ENCODE peak calls at places on chromosomes 2 and 18, in ten cellular contexts. A, H, U, E, C, R, Y, W, Z and F are unnamed samples.

GRCh38 chr2:37080674-37081073 is 3.5 kb downstream of the HEATR5B start:
- DNase-seq in A (no peak), H (no peak), U (no peak), E (no peak), C (no peak), R (no peak), Y (no peak), W (no peak), Z (no peak), F (no peak)

GRCh38 chr2:70420005-70420580 is 118.2 kb upstream of the FAM136A start:
- DNase-seq in A (no peak), H (no peak), U (no peak), E (peak), C (no peak), R (no peak), Y (no peak), W (no peak), Z (peak), F (no peak)

GRCh38 chr2:172985139-172985874 is 90.3 kb upstream of the MAP3K20 start:
- DNase-seq in A (peak), H (no peak), U (no peak), E (no peak), C (peak), R (no peak), Y (peak), W (no peak), Z (no peak), F (no peak)

GRCh38 chr2:43340945-43341356 is 114.5 kb upstream of the ZFP36L2 start:
- DNase-seq in A (no peak), H (peak), U (no peak), E (no peak), C (no peak), R (no peak), Y (peak), W (peak), Z (no peak), F (no peak)

GRCh38 chr18:9449580-9449979 is 25.7 kb upstream of the RALBP1 start:
- DNase-seq in A (no peak), H (no peak), U (no peak), E (no peak), C (no peak), R (no peak), Y (no peak), W (no peak), Z (no peak), F (no peak)

GRCh38 chr2:118852605-118853128 is 5.2 kb upstream of the EN1 start:
- DNase-seq in A (peak), H (no peak), U (no peak), E (peak), C (no peak), R (no peak), Y (no peak), W (no peak), Z (no peak), F (no peak)

GRCh38 chr2:225008935-225009334 is 33.3 kb downstream of the DOCK10 start:
- DNase-seq in A (no peak), H (peak), U (no peak), E (no peak), C (no peak), R (no peak), Y (no peak), W (no peak), Z (no peak), F (no peak)

GRCh38 chr2:7567646-7568045 is 650.4 kb downstream of the RNF144A start:
- DNase-seq in A (no peak), H (no peak), U (no peak), E (no peak), C (no peak), R (no peak), Y (no peak), W (no peak), Z (no peak), F (peak)

GRCh38 chr18:35993013-35993412 is 20.5 kb downstream of the RMP24 start:
- DNase-seq in A (no peak), H (no peak), U (no peak), E (no peak), C (no peak), R (no peak), Y (no peak), W (no peak), Z (no peak), F (no peak)

DNA sequence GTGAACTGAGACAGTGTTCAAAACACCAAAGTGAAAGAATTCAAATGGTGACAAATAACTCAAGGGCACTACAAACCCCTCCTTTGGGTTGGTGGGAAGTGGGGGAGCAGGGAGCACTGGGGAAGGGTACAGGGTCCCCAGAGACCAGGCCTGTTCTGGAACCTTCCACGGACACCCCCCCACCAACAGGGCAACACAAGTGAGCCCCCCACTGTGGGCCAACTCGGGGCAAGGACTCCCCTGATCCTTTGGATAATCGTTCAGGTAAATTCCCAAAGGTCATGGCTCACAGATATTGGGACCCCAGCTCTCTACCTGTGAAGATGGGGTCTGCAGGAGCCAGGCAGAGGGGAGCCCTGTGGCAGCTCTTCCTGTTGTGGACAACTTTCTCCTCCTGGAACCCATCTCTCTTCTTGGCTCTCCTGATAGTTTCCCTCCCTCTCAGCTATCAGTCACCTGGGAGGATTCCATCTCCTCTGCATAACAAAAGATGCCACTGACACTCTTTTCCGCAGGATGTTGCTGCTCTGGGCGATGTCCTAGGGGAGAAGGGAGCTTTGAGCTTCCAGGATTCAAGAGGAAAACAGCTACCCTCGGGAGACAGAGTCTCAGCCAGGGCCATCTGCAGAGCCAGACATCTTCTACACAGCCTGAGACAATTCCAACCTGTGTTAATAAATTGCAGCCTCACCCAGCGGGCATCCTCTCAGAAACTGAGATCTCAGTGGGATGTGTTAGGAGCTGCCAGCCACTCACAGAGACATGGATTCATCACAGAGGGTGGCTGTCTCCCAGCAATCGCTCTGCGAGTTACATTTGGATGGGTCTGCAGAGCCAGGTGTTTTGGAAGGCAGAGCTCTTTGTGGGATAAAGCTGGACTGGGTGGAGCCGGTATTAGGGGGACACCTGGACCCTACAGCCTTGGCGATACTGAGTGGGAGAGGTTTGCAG is 35.4 kb downstream of the MBP start:
- DNase-seq in A (no peak), H (no peak), U (no peak), E (no peak), C (no peak), R (no peak), Y (no peak), W (no peak), Z (no peak), F (no peak)
- H3K27ac ChIP-seq in A (no peak), H (no peak), U (no peak), E (no peak), C (no peak), R (no peak), Y (peak), W (peak), Z (no peak), F (no peak)

DNA sequence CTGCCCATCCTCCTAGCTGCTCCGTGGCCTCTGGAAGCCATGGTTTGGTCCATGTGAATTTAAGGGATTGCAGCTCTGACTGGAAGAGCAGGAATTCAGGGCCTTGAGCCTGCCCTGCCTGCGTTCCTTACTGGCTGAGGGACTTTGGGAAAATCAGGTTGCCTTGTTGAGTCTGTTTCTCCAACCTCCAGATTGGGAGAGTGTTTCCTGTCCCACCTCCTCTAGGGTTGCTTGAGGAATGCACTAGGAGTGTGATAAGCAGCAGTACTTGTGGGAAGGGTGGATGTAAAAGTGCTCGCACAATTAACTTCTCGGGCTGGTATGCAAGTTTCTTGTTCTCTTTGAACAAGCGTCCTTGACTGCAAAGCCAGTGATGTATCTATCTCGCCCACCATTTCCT is 84.4 kb upstream of the YWHAQ start:
- DNase-seq in A (no peak), H (no peak), U (no peak), E (no peak), C (no peak), R (no peak), Y (no peak), W (no peak), Z (no peak), F (no peak)
- H3K27ac ChIP-seq in A (no peak), H (no peak), U (peak), E (no peak), C (no peak), R (no peak), Y (no peak), W (no peak), Z (no peak), F (no peak)

GRCh38 chr2:238280083-238280816 is 8.2 kb downstream of the PER2 start:
- DNase-seq in A (no peak), H (no peak), U (no peak), E (no peak), C (no peak), R (no peak), Y (no peak), W (no peak), Z (no peak), F (no peak)
- H3K27ac ChIP-seq in A (no peak), H (no peak), U (no peak), E (no peak), C (no peak), R (no peak), Y (no peak), W (no peak), Z (no peak), F (no peak)

DNA sequence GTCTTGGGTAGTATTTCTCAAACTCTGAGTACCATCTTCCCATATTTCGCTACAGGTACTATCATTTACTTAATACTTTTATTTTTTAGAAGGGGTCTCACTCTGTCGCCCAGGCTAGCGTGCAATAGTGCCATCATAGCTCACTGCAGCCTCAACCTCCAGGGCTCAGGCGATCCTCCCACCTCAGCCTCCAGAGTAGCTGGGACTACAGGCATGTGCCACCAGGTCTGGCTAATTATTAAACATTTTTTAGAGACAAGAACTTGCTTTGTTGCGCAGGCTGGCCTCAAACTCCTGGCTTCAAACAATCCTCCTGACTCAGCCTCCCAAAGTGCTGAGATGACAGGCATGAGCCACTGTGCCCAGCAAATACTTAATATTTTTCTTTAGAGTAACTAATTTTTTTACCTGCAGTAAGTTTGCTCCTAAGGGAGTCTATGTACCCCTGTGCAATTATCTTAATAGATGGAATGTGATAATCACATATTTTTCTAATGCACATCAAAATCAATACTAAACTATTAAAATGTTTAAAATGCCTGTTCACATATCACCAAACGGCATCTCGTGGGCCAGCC is 100.6 kb upstream of the ST3GAL5 start:
- DNase-seq in A (no peak), H (no peak), U (no peak), E (no peak), C (no peak), R (no peak), Y (no peak), W (no peak), Z (no peak), F (no peak)
- H3K27ac ChIP-seq in A (peak), H (no peak), U (no peak), E (no peak), C (no peak), R (no peak), Y (no peak), W (no peak), Z (no peak), F (no peak)

GRCh38 chr2:237671466-237672173 is 44.2 kb downstream of the LRRFIP1 start:
- DNase-seq in A (no peak), H (no peak), U (no peak), E (no peak), C (no peak), R (no peak), Y (no peak), W (no peak), Z (no peak), F (no peak)

GRCh38 chr2:237672731-237673129 is 45.3 kb downstream of the LRRFIP1 start:
- DNase-seq in A (no peak), H (no peak), U (no peak), E (no peak), C (no peak), R (no peak), Y (no peak), W (no peak), Z (no peak), F (no peak)

GRCh38 chr2:237675326-237675725 is 47.9 kb downstream of the LRRFIP1 start:
- DNase-seq in A (no peak), H (no peak), U (no peak), E (no peak), C (no peak), R (no peak), Y (no peak), W (no peak), Z (no peak), F (no peak)

GRCh38 chr2:237674731-237675276 is 47.4 kb downstream of the LRRFIP1 start:
- DNase-seq in A (peak), H (peak), U (peak), E (no peak), C (no peak), R (no peak), Y (peak), W (no peak), Z (peak), F (peak)

GRCh38 chr2:237673130-237673921 is 45.9 kb downstream of the LRRFIP1 start:
- DNase-seq in A (no peak), H (peak), U (peak), E (no peak), C (no peak), R (peak), Y (peak), W (no peak), Z (peak), F (peak)
- H3K27ac ChIP-seq in A (peak), H (peak), U (no peak), E (no peak), C (peak), R (peak), Y (peak), W (peak), Z (peak), F (peak)

DNA sequence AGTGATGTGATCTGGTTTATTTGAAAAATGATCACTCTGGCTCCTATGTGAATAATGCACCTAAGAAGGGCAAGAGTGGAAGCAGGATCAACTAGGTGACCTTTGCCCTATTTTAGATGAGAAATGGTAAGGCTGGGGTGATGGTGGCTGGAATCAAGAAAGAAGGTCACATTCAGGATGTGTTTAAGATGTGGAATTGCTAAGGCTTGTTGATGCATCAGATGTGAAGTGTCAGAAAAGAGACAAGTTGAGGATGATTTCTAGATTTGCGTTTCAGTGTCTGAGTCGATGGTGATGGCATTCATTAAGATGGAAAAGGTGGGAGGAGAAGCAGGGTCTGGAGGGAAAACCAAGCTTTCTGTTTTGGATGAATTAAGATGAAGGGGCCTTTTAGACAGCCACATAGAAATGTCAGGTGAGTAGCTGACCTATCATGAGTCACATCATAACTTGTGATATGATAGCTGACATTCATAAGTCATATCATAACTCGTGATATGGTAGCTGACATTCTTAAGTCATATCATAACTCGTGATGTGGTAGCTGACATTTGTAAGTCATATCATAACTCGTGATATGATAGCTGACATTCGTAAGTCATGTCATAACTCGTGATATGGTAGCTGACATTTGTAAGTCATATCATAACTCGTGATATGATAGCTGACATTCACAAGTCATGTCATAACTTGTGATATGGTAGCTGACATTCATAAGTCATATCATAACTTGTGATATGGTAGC is 101.2 kb upstream of the SEC11C start:
- DNase-seq in A (no peak), H (no peak), U (no peak), E (no peak), C (no peak), R (no peak), Y (no peak), W (no peak), Z (no peak), F (no peak)
- H3K27ac ChIP-seq in A (no peak), H (no peak), U (no peak), E (no peak), C (no peak), R (no peak), Y (no peak), W (peak), Z (no peak), F (no peak)

GRCh38 chr18:46756172-46756558 is 688 bp downstream of the ST8SIA5 start:
- DNase-seq in A (no peak), H (no peak), U (no peak), E (peak), C (no peak), R (no peak), Y (no peak), W (no peak), Z (no peak), F (no peak)

GRCh38 chr18:46751882-46752281 is 5.0 kb downstream of the ST8SIA5 start:
- DNase-seq in A (no peak), H (no peak), U (no peak), E (no peak), C (no peak), R (no peak), Y (no peak), W (no peak), Z (no peak), F (no peak)

GRCh38 chr18:46755315-46756171 is 1.3 kb downstream of the ST8SIA5 start:
- DNase-seq in A (no peak), H (no peak), U (no peak), E (peak), C (no peak), R (no peak), Y (no peak), W (no peak), Z (no peak), F (no peak)

GRCh38 chr18:46754661-46755292 is 2.1 kb downstream of the ST8SIA5 start:
- DNase-seq in A (no peak), H (no peak), U (no peak), E (no peak), C (no peak), R (no peak), Y (no peak), W (no peak), Z (no peak), F (no peak)

DNA sequence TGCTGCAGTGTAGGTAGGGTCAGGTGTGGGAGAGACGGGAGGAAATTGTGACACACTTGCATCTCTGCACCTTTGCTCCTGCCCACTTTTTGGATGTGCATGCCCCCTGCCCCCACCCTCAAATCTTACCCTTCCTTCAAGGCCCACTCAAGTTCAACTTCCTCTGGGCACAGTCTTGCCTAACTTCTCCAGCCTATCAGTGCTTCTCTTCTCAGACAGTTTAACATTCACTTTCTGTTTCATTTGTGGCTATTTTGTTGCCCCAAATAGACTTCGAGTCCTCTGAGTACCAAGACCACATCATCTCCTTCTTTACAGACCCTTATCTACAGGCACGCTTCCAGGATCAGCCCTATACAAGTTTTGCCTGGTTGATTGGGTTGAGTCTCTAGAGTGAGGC is 2.7 kb downstream of the ST8SIA5 start:
- DNase-seq in A (no peak), H (no peak), U (no peak), E (no peak), C (no peak), R (no peak), Y (no peak), W (no peak), Z (no peak), F (no peak)
- H3K27ac ChIP-seq in A (no peak), H (no peak), U (no peak), E (no peak), C (no peak), R (no peak), Y (no peak), W (no peak), Z (no peak), F (no peak)

GRCh38 chr2:33275689-33276444 is 200.6 kb upstream of the RASGRP3 start:
- DNase-seq in A (no peak), H (peak), U (peak), E (no peak), C (no peak), R (no peak), Y (peak), W (peak), Z (peak), F (peak)

GRCh38 chr2:33274524-33274923 is 201.9 kb upstream of the RASGRP3 start:
- DNase-seq in A (no peak), H (no peak), U (no peak), E (no peak), C (no peak), R (no peak), Y (no peak), W (no peak), Z (no peak), F (no peak)

GRCh38 chr2:33276868-33277503 is 199.5 kb upstream of the RASGRP3 start:
- DNase-seq in A (no peak), H (no peak), U (no peak), E (no peak), C (no peak), R (no peak), Y (no peak), W (no peak), Z (no peak), F (no peak)

GRCh38 chr2:33273479-33273878 is 203.0 kb upstream of the RASGRP3 start:
- DNase-seq in A (no peak), H (no peak), U (no peak), E (no peak), C (no peak), R (no peak), Y (no peak), W (no peak), Z (no peak), F (no peak)

GRCh38 chr2:33278245-33278943 is 198.1 kb upstream of the RASGRP3 start:
- DNase-seq in A (no peak), H (no peak), U (no peak), E (no peak), C (no peak), R (no peak), Y (no peak), W (no peak), Z (peak), F (no peak)
- H3K27ac ChIP-seq in A (no peak), H (no peak), U (peak), E (no peak), C (no peak), R (no peak), Y (no peak), W (no peak), Z (peak), F (no peak)

DNA sequence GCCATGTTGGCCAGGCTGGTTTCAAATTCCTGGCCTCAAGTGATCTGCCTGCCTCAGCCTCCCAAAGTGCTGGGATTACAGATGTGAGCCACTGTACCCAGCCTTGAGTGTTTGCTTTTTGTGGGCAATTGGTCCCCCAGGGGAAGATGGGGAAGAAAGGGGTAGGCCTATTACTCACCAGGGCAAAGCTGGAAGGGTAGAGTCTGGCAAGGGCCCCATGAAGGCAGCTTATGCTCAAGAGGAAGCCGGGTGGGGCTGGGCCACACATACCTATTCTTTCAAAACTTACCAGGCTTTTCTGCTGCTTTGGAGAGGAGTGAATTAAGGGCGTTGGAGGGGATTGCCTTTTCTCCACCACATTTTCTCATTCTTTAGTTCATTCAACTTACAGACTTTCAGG is 24.5 kb upstream of the CD28 start:
- DNase-seq in A (no peak), H (no peak), U (no peak), E (no peak), C (no peak), R (no peak), Y (no peak), W (no peak), Z (no peak), F (no peak)
- H3K27ac ChIP-seq in A (no peak), H (peak), U (peak), E (no peak), C (peak), R (no peak), Y (no peak), W (no peak), Z (peak), F (no peak)